ENCODE peak calls at places on chromosomes 2 and 18, in nine cellular contexts. One of them, this sample, is unnamed.

GRCh38 chr2:224086226-224086911 is 47.3 kb upstream of the SERPINE2 start:
- DNase-seq in ovary: no peak
- DNase-seq in stomach: no peak
- DNase-seq in upper lobe of left lung: no peak
- DNase-seq in H1: no peak
- DNase-seq in A549: peak
- DNase-seq in tibial nerve: peak
- DNase-seq in K562: no peak
- DNase-seq in HepG2: peak
- DNase-seq in this sample: no peak

GRCh38 chr2:26238301-26238958 is 6.0 kb downstream of the HADHA start:
- DNase-seq in K562: no peak
- DNase-seq in upper lobe of left lung: peak
- DNase-seq in H1: no peak
- DNase-seq in A549: no peak
- DNase-seq in HepG2: peak
- DNase-seq in tibial nerve: no peak
- DNase-seq in ovary: no peak
- DNase-seq in stomach: no peak
- DNase-seq in this sample: no peak

GRCh38 chr2:42673989-42674564 is 89.9 kb downstream of the OXER1 start:
- DNase-seq in A549: no peak
- DNase-seq in HepG2: peak
- DNase-seq in K562: no peak
- DNase-seq in tibial nerve: no peak
- DNase-seq in H1: no peak
- DNase-seq in upper lobe of left lung: no peak
- DNase-seq in stomach: no peak
- DNase-seq in ovary: no peak
- DNase-seq in this sample: no peak

GRCh38 chr2:217118559-217118958 is 258.7 kb upstream of the TNP1 start:
- DNase-seq in upper lobe of left lung: no peak
- DNase-seq in H1: no peak
- DNase-seq in K562: no peak
- DNase-seq in ovary: no peak
- DNase-seq in A549: no peak
- DNase-seq in tibial nerve: no peak
- DNase-seq in HepG2: no peak
- DNase-seq in stomach: no peak
- DNase-seq in this sample: no peak

GRCh38 chr18:10064267-10064666 is 150.5 kb downstream of the VAPA start:
- DNase-seq in A549: no peak
- DNase-seq in ovary: no peak
- DNase-seq in H1: no peak
- DNase-seq in upper lobe of left lung: no peak
- DNase-seq in K562: no peak
- DNase-seq in HepG2: no peak
- DNase-seq in tibial nerve: no peak
- DNase-seq in stomach: no peak
- DNase-seq in this sample: no peak

GRCh38 chr18:36634573-36635216 is 194.1 kb downstream of the TPGS2 start:
- DNase-seq in HepG2: no peak
- DNase-seq in H1: no peak
- DNase-seq in A549: no peak
- DNase-seq in ovary: no peak
- DNase-seq in tibial nerve: no peak
- DNase-seq in upper lobe of left lung: no peak
- DNase-seq in stomach: no peak
- DNase-seq in K562: no peak
- DNase-seq in this sample: no peak

GRCh38 chr2:207173651-207174050 is 7.9 kb upstream of the KLF7 start:
- DNase-seq in K562: no peak
- DNase-seq in H1: no peak
- DNase-seq in stomach: no peak
- DNase-seq in ovary: no peak
- DNase-seq in tibial nerve: no peak
- DNase-seq in HepG2: no peak
- DNase-seq in upper lobe of left lung: no peak
- DNase-seq in A549: no peak
- DNase-seq in this sample: no peak

GRCh38 chr2:65778126-65778525 is 345.7 kb upstream of the SPRED2 start:
- DNase-seq in ovary: no peak
- DNase-seq in HepG2: no peak
- DNase-seq in A549: no peak
- DNase-seq in tibial nerve: no peak
- DNase-seq in upper lobe of left lung: no peak
- DNase-seq in H1: no peak
- DNase-seq in K562: no peak
- DNase-seq in stomach: no peak
- DNase-seq in this sample: no peak

GRCh38 chr2:37911296-37911888 is 13.7 kb upstream of the RMDN2 start:
- DNase-seq in ovary: no peak
- DNase-seq in H1: no peak
- DNase-seq in HepG2: no peak
- DNase-seq in K562: no peak
- DNase-seq in upper lobe of left lung: no peak
- DNase-seq in A549: no peak
- DNase-seq in tibial nerve: no peak
- DNase-seq in stomach: no peak
- DNase-seq in this sample: no peak

GRCh38 chr18:59488899-59489298 is 129.8 kb upstream of the LMAN1 start:
- DNase-seq in H1: no peak
- DNase-seq in A549: no peak
- DNase-seq in stomach: no peak
- DNase-seq in upper lobe of left lung: no peak
- DNase-seq in tibial nerve: no peak
- DNase-seq in ovary: no peak
- DNase-seq in K562: no peak
- DNase-seq in HepG2: no peak
- DNase-seq in this sample: no peak

GRCh38 chr18:37336568-37337285 is 228.9 kb downstream of the CELF4 start:
- DNase-seq in upper lobe of left lung: no peak
- DNase-seq in HepG2: no peak
- DNase-seq in A549: no peak
- DNase-seq in K562: no peak
- DNase-seq in ovary: no peak
- DNase-seq in tibial nerve: no peak
- DNase-seq in stomach: no peak
- DNase-seq in H1: no peak
- DNase-seq in this sample: no peak

GRCh38 chr2:2754940-2755339 is 423.9 kb upstream of the MYT1L start:
- DNase-seq in H1: no peak
- DNase-seq in A549: no peak
- DNase-seq in stomach: no peak
- DNase-seq in ovary: no peak
- DNase-seq in K562: no peak
- DNase-seq in tibial nerve: no peak
- DNase-seq in upper lobe of left lung: no peak
- DNase-seq in HepG2: no peak
- DNase-seq in this sample: no peak

GRCh38 chr2:96359310-96359709 is 23.7 kb downstream of the NCAPH start:
- DNase-seq in upper lobe of left lung: peak
- DNase-seq in A549: no peak
- DNase-seq in H1: no peak
- DNase-seq in K562: no peak
- DNase-seq in ovary: no peak
- DNase-seq in tibial nerve: peak
- DNase-seq in stomach: no peak
- DNase-seq in HepG2: no peak
- DNase-seq in this sample: no peak

GRCh38 chr2:6864251-6864758 is 1.4 kb downstream of the CMPK2 start:
- DNase-seq in ovary: no peak
- DNase-seq in upper lobe of left lung: no peak
- DNase-seq in stomach: no peak
- DNase-seq in H1: no peak
- DNase-seq in A549: no peak
- DNase-seq in tibial nerve: no peak
- DNase-seq in HepG2: no peak
- DNase-seq in K562: no peak
- DNase-seq in this sample: no peak

GRCh38 chr18:50009772-50010171 is 185.2 kb downstream of the MYO5B start:
- DNase-seq in K562: peak
- DNase-seq in tibial nerve: no peak
- DNase-seq in HepG2: peak
- DNase-seq in stomach: peak
- DNase-seq in H1: peak
- DNase-seq in ovary: no peak
- DNase-seq in upper lobe of left lung: peak
- DNase-seq in A549: peak
- DNase-seq in this sample: no peak
- TF ChIP-seq EP300 in K562: no peak
- TF ChIP-seq EP300 in tibial nerve: no peak
- TF ChIP-seq EP300 in HepG2: no peak
- TF ChIP-seq EP300 in stomach: no peak
- TF ChIP-seq EP300 in H1: no peak
- TF ChIP-seq EP300 in ovary: no peak
- TF ChIP-seq EP300 in upper lobe of left lung: no peak
- TF ChIP-seq EP300 in A549: no peak
- TF ChIP-seq EP300 in this sample: no peak

GRCh38 chr2:191627518-191627917 is 50.4 kb upstream of the NABP1 start:
- DNase-seq in K562: no peak
- DNase-seq in HepG2: no peak
- DNase-seq in ovary: no peak
- DNase-seq in A549: no peak
- DNase-seq in tibial nerve: no peak
- DNase-seq in H1: no peak
- DNase-seq in stomach: no peak
- DNase-seq in upper lobe of left lung: no peak
- DNase-seq in this sample: no peak

GRCh38 chr2:191631754-191632153 is 46.2 kb upstream of the NABP1 start:
- DNase-seq in H1: no peak
- DNase-seq in A549: no peak
- DNase-seq in upper lobe of left lung: peak
- DNase-seq in HepG2: peak
- DNase-seq in tibial nerve: peak
- DNase-seq in K562: no peak
- DNase-seq in stomach: no peak
- DNase-seq in ovary: no peak
- DNase-seq in this sample: no peak

GRCh38 chr2:191630313-191630712 is 47.6 kb upstream of the NABP1 start:
- DNase-seq in tibial nerve: no peak
- DNase-seq in HepG2: no peak
- DNase-seq in H1: no peak
- DNase-seq in stomach: no peak
- DNase-seq in K562: no peak
- DNase-seq in upper lobe of left lung: no peak
- DNase-seq in ovary: no peak
- DNase-seq in A549: no peak
- DNase-seq in this sample: no peak

GRCh38 chr2:191626497-191627151 is 51.3 kb upstream of the NABP1 start:
- DNase-seq in stomach: no peak
- DNase-seq in upper lobe of left lung: no peak
- DNase-seq in ovary: no peak
- DNase-seq in HepG2: no peak
- DNase-seq in K562: no peak
- DNase-seq in tibial nerve: no peak
- DNase-seq in A549: no peak
- DNase-seq in H1: no peak
- DNase-seq in this sample: no peak

DNA sequence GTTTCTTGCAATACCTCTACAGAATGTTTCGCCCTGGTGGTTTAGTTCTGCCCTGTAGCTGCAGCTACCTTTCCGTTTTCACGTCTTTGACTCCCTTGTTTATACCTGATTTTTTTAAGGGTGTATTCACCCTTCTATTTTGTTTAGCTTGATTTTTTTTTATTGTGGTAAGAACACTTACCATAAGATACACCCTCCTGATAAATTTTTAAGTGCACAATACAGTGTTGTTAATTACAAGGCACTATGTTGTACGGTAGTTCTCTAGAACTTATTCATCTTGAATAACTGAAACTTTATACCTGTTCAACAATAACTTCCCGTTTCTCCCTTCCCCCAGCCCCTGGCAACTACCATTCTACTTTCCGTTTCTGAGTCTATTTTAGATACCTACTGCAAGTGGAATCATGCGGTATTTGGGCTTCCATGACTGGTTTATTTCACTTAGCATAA is 48.9 kb upstream of the NABP1 start:
- DNase-seq in stomach: no peak
- DNase-seq in A549: no peak
- DNase-seq in K562: no peak
- DNase-seq in H1: no peak
- DNase-seq in HepG2: no peak
- DNase-seq in upper lobe of left lung: no peak
- DNase-seq in tibial nerve: no peak
- DNase-seq in ovary: no peak
- DNase-seq in this sample: no peak
- TF ChIP-seq EP300 in stomach: no peak
- TF ChIP-seq EP300 in A549: no peak
- TF ChIP-seq EP300 in K562: no peak
- TF ChIP-seq EP300 in H1: no peak
- TF ChIP-seq EP300 in HepG2: no peak
- TF ChIP-seq EP300 in upper lobe of left lung: no peak
- TF ChIP-seq EP300 in tibial nerve: no peak
- TF ChIP-seq EP300 in ovary: no peak
- TF ChIP-seq EP300 in this sample: no peak

DNA sequence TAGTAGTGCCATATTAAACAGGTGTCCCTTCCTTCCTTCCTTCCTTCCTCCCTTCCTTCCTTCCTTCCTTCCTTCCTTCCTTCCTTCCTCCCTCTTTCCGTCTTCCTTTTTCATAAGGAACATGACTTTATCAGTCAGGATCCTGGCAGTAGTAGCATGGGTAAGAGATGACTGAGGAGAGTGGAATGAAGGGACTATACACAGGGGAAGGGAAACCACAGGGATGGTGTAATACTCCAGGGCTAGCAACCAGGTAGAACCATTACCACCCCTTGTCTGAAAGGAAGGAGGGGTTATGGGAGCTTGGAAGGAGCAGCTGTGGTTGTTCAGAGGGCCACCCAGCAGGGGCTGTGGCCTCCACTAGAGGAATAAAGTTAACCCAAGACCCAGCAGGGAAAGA is 23.2 kb upstream of the KDM3A start:
- DNase-seq in H1: no peak
- DNase-seq in tibial nerve: no peak
- DNase-seq in HepG2: no peak
- DNase-seq in upper lobe of left lung: no peak
- DNase-seq in A549: no peak
- DNase-seq in stomach: no peak
- DNase-seq in ovary: no peak
- DNase-seq in K562: no peak
- DNase-seq in this sample: no peak
- TF ChIP-seq EP300 in H1: no peak
- TF ChIP-seq EP300 in tibial nerve: no peak
- TF ChIP-seq EP300 in HepG2: no peak
- TF ChIP-seq EP300 in upper lobe of left lung: no peak
- TF ChIP-seq EP300 in A549: no peak
- TF ChIP-seq EP300 in stomach: no peak
- TF ChIP-seq EP300 in ovary: no peak
- TF ChIP-seq EP300 in K562: no peak
- TF ChIP-seq EP300 in this sample: no peak

DNA sequence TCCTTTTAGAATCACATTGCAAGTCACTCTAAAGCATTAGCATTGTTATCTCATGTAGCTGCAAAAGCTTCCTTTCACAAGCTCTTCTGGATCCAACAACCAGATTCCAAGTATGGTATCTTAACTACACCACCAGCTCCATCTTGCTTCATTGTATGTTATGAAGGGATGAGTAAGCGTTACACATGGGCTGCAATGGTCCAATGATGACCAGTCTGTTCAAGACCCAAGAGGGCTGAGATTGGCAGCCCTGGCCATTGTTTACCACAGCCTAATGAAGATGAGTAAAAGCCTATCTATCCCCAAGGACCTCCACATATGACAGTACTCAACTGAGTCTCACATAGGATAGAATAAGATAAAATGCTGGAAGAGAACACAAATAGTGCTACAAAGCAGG is 6.3 kb downstream of the CFLAR start:
- DNase-seq in HepG2: no peak
- DNase-seq in tibial nerve: no peak
- DNase-seq in upper lobe of left lung: peak
- DNase-seq in stomach: no peak
- DNase-seq in A549: no peak
- DNase-seq in K562: peak
- DNase-seq in ovary: no peak
- DNase-seq in H1: no peak
- DNase-seq in this sample: no peak
- TF ChIP-seq EP300 in HepG2: no peak
- TF ChIP-seq EP300 in tibial nerve: no peak
- TF ChIP-seq EP300 in upper lobe of left lung: no peak
- TF ChIP-seq EP300 in stomach: no peak
- TF ChIP-seq EP300 in A549: no peak
- TF ChIP-seq EP300 in K562: peak
- TF ChIP-seq EP300 in ovary: no peak
- TF ChIP-seq EP300 in H1: no peak
- TF ChIP-seq EP300 in this sample: no peak